ENCODE peak calls at places on chromosome 15, in five cellular contexts. One of them, this sample, is unnamed.

GRCh38 chr15:27059610-27060202 is 88.7 kb downstream of the GABRG3 start:
- DNase-seq in neuronal stem cell: peak; percentile 38
- DNase-seq in H1: peak; percentile 86
- DNase-seq in H9: peak; percentile 79
- DNase-seq in mesenchymal stem cell: peak; percentile 10
- DNase-seq in this sample: no peak

GRCh38 chr15:80698636-80699035 is 3.5 kb downstream of the ABHD17C start:
- DNase-seq in neuronal stem cell: no peak
- DNase-seq in H1: no peak
- DNase-seq in H9: no peak
- DNase-seq in mesenchymal stem cell: no peak
- DNase-seq in this sample: no peak

GRCh38 chr15:33027636-33028035 is 166.9 kb downstream of the FMN1 start:
- DNase-seq in neuronal stem cell: no peak
- DNase-seq in H1: no peak
- DNase-seq in H9: no peak
- DNase-seq in mesenchymal stem cell: no peak
- DNase-seq in this sample: no peak

GRCh38 chr15:34799825-34800168 is 4.4 kb upstream of the ACTC1 start:
- DNase-seq in neuronal stem cell: no peak
- DNase-seq in H1: no peak
- DNase-seq in H9: no peak
- DNase-seq in mesenchymal stem cell: no peak
- DNase-seq in this sample: no peak

GRCh38 chr15:74384566-74385441 is 17.4 kb upstream of the CYP11A1 start:
- DNase-seq in neuronal stem cell: no peak
- DNase-seq in H1: no peak
- DNase-seq in H9: no peak
- DNase-seq in mesenchymal stem cell: no peak
- DNase-seq in this sample: peak; percentile 54

GRCh38 chr15:73631915-73632669 is 1.1 kb downstream of the NPTN start:
- DNase-seq in neuronal stem cell: no peak
- DNase-seq in H1: no peak
- DNase-seq in H9: peak; percentile 45
- DNase-seq in mesenchymal stem cell: peak; percentile 71
- DNase-seq in this sample: peak; percentile 30

GRCh38 chr15:32683906-32684584 is 33.8 kb upstream of the GREM1 start:
- DNase-seq in neuronal stem cell: no peak
- DNase-seq in H1: no peak
- DNase-seq in H9: no peak
- DNase-seq in mesenchymal stem cell: peak; percentile 69
- DNase-seq in this sample: no peak

GRCh38 chr15:74006774-74007639 is 12.5 kb downstream of the PML start:
- DNase-seq in neuronal stem cell: no peak
- DNase-seq in H1: no peak
- DNase-seq in H9: no peak
- DNase-seq in mesenchymal stem cell: peak; percentile 75
- DNase-seq in this sample: no peak

GRCh38 chr15:70559223-70559823 is 204.0 kb downstream of the UACA start:
- DNase-seq in neuronal stem cell: no peak
- DNase-seq in H1: no peak
- DNase-seq in H9: peak; percentile 18
- DNase-seq in mesenchymal stem cell: peak; percentile 71
- DNase-seq in this sample: peak; percentile 2

GRCh38 chr15:90201944-90202375 is 830 bp downstream of the SEMA4B start:
- DNase-seq in neuronal stem cell: peak; percentile 31
- DNase-seq in H1: peak; percentile 73
- DNase-seq in H9: no peak
- DNase-seq in mesenchymal stem cell: peak; percentile 41
- DNase-seq in this sample: no peak

GRCh38 chr15:58182460-58183163 is 44.4 kb downstream of the AQP9 start:
- DNase-seq in neuronal stem cell: peak; percentile 51
- DNase-seq in H1: peak; percentile 73
- DNase-seq in H9: peak; percentile 78
- DNase-seq in mesenchymal stem cell: peak; percentile 40
- DNase-seq in this sample: peak; percentile 68

GRCh38 chr15:33226559-33227181 is 32.2 kb upstream of the FMN1 start:
- DNase-seq in neuronal stem cell: no peak
- DNase-seq in H1: no peak
- DNase-seq in H9: peak; percentile 33
- DNase-seq in mesenchymal stem cell: peak; percentile 45
- DNase-seq in this sample: peak; percentile 53

GRCh38 chr15:60890361-60890991 is 338.6 kb downstream of the RORA start:
- DNase-seq in neuronal stem cell: no peak
- DNase-seq in H1: no peak
- DNase-seq in H9: no peak
- DNase-seq in mesenchymal stem cell: no peak
- DNase-seq in this sample: no peak

GRCh38 chr15:50390549-50391264 is 33.5 kb upstream of the USP8 start:
- DNase-seq in neuronal stem cell: no peak
- DNase-seq in H1: no peak
- DNase-seq in H9: no peak
- DNase-seq in mesenchymal stem cell: no peak
- DNase-seq in this sample: peak; percentile 92

GRCh38 chr15:60237411-60237810 is 160.4 kb downstream of the ANXA2 start:
- DNase-seq in neuronal stem cell: no peak
- DNase-seq in H1: no peak
- DNase-seq in H9: no peak
- DNase-seq in mesenchymal stem cell: peak; percentile 3
- DNase-seq in this sample: no peak

GRCh38 chr15:74655424-74655823 is 39.8 kb downstream of the CLK3 start:
- DNase-seq in neuronal stem cell: no peak
- DNase-seq in H1: no peak
- DNase-seq in H9: no peak
- DNase-seq in mesenchymal stem cell: no peak
- DNase-seq in this sample: no peak

GRCh38 chr15:90232941-90233700 is 620 bp downstream of the CIB1 start:
- DNase-seq in neuronal stem cell: peak; percentile 49
- DNase-seq in H1: peak; percentile 84
- DNase-seq in H9: peak; percentile 78
- DNase-seq in mesenchymal stem cell: peak; percentile 59
- DNase-seq in this sample: peak; percentile 60

GRCh38 chr15:55255714-55256113 is 33.9 kb downstream of the RAB27A start:
- DNase-seq in neuronal stem cell: no peak
- DNase-seq in H1: no peak
- DNase-seq in H9: no peak
- DNase-seq in mesenchymal stem cell: peak; percentile 18
- DNase-seq in this sample: no peak

GRCh38 chr15:25092661-25093060 is 137.9 kb downstream of the SNRPN start:
- DNase-seq in neuronal stem cell: no peak
- DNase-seq in H1: no peak
- DNase-seq in H9: no peak
- DNase-seq in mesenchymal stem cell: no peak
- DNase-seq in this sample: no peak

GRCh38 chr15:94370197-94370987 is 139.0 kb downstream of the MCTP2 start:
- DNase-seq in neuronal stem cell: no peak
- DNase-seq in H1: no peak
- DNase-seq in H9: no peak
- DNase-seq in mesenchymal stem cell: no peak
- DNase-seq in this sample: no peak

GRCh38 chr15:27774191-27774590 is 324.9 kb downstream of the OCA2 start:
- DNase-seq in neuronal stem cell: no peak
- DNase-seq in H1: no peak
- DNase-seq in H9: no peak
- DNase-seq in mesenchymal stem cell: no peak
- DNase-seq in this sample: no peak

GRCh38 chr15:63718590-63719035 is 115.1 kb downstream of the HERC1 start:
- DNase-seq in neuronal stem cell: no peak
- DNase-seq in H1: no peak
- DNase-seq in H9: no peak
- DNase-seq in mesenchymal stem cell: peak; percentile 63
- DNase-seq in this sample: no peak

GRCh38 chr15:78047631-78048409 is 29.7 kb downstream of the TBC1D2B start:
- DNase-seq in neuronal stem cell: no peak
- DNase-seq in H1: no peak
- DNase-seq in H9: no peak
- DNase-seq in mesenchymal stem cell: peak; percentile 80
- DNase-seq in this sample: no peak

GRCh38 chr15:31106495-31107300 is 5.2 kb upstream of the TRPM1 start:
- DNase-seq in neuronal stem cell: no peak
- DNase-seq in H1: no peak
- DNase-seq in H9: no peak
- DNase-seq in mesenchymal stem cell: no peak
- DNase-seq in this sample: no peak

GRCh38 chr15:83109532-83109931 is 2.1 kb downstream of the TM6SF1 start:
- DNase-seq in neuronal stem cell: no peak
- DNase-seq in H1: no peak
- DNase-seq in H9: no peak
- DNase-seq in mesenchymal stem cell: no peak
- DNase-seq in this sample: no peak

GRCh38 chr15:74983725-74984231 is 11.6 kb upstream of the SCAMP5 start:
- DNase-seq in neuronal stem cell: no peak
- DNase-seq in H1: no peak
- DNase-seq in H9: no peak
- DNase-seq in mesenchymal stem cell: no peak
- DNase-seq in this sample: no peak

GRCh38 chr15:93036922-93037321 is 52.1 kb downstream of the RGMA start:
- DNase-seq in neuronal stem cell: no peak
- DNase-seq in H1: no peak
- DNase-seq in H9: peak; percentile 19
- DNase-seq in mesenchymal stem cell: no peak
- DNase-seq in this sample: no peak

GRCh38 chr15:63203451-63204090 is 14.2 kb downstream of the RAB8B start:
- DNase-seq in neuronal stem cell: no peak
- DNase-seq in H1: no peak
- DNase-seq in H9: no peak
- DNase-seq in mesenchymal stem cell: no peak
- DNase-seq in this sample: no peak

GRCh38 chr15:49168026-49168425 is 2.0 kb upstream of the GALK2 start:
- DNase-seq in neuronal stem cell: no peak
- DNase-seq in H1: no peak
- DNase-seq in H9: no peak
- DNase-seq in mesenchymal stem cell: no peak
- DNase-seq in this sample: no peak

GRCh38 chr15:31523027-31523654 is 196.5 kb downstream of the KLF13 start:
- DNase-seq in neuronal stem cell: no peak
- DNase-seq in H1: no peak
- DNase-seq in H9: no peak
- DNase-seq in mesenchymal stem cell: no peak
- DNase-seq in this sample: no peak

GRCh38 chr15:99424978-99425665 is 140.7 kb upstream of the MEF2A start:
- DNase-seq in neuronal stem cell: no peak
- DNase-seq in H1: no peak
- DNase-seq in H9: no peak
- DNase-seq in mesenchymal stem cell: peak; percentile 96
- DNase-seq in this sample: peak; percentile 35

GRCh38 chr15:99423186-99424130 is 142.3 kb upstream of the MEF2A start:
- DNase-seq in neuronal stem cell: no peak
- DNase-seq in H1: no peak
- DNase-seq in H9: no peak
- DNase-seq in mesenchymal stem cell: no peak
- DNase-seq in this sample: no peak

GRCh38 chr15:99424131-99424571 is 141.6 kb upstream of the MEF2A start:
- DNase-seq in neuronal stem cell: no peak
- DNase-seq in H1: no peak
- DNase-seq in H9: no peak
- DNase-seq in mesenchymal stem cell: no peak
- DNase-seq in this sample: no peak

GRCh38 chr15:99421758-99422157 is 144.0 kb upstream of the MEF2A start:
- DNase-seq in neuronal stem cell: no peak
- DNase-seq in H1: no peak
- DNase-seq in H9: no peak
- DNase-seq in mesenchymal stem cell: no peak
- DNase-seq in this sample: no peak

GRCh38 chr15:99421172-99421656 is 144.6 kb upstream of the MEF2A start:
- DNase-seq in neuronal stem cell: no peak
- DNase-seq in H1: peak; percentile 43
- DNase-seq in H9: no peak
- DNase-seq in mesenchymal stem cell: peak; percentile 69
- DNase-seq in this sample: no peak
- H2BK12ac ChIP-seq in neuronal stem cell: no peak overlapping the region
- H2BK12ac ChIP-seq in H1: no peak overlapping the region
- H2BK12ac ChIP-seq in H9: no peak overlapping the region
- H2BK12ac ChIP-seq in mesenchymal stem cell: peak overlapping the region; percentile 17
- H2BK12ac ChIP-seq in this sample: no peak overlapping the region

GRCh38 chr15:101694261-101694660 is 30.0 kb downstream of the TARS3 start:
- DNase-seq in neuronal stem cell: no peak
- DNase-seq in H1: no peak
- DNase-seq in H9: peak; percentile 32
- DNase-seq in mesenchymal stem cell: no peak
- DNase-seq in this sample: no peak
- H2BK12ac ChIP-seq in neuronal stem cell: no peak overlapping the region
- H2BK12ac ChIP-seq in H1: no peak overlapping the region
- H2BK12ac ChIP-seq in H9: no peak overlapping the region
- H2BK12ac ChIP-seq in mesenchymal stem cell: no peak overlapping the region
- H2BK12ac ChIP-seq in this sample: no peak overlapping the region

GRCh38 chr15:76208084-76208785 is 103.0 kb downstream of the ETFA start:
- DNase-seq in neuronal stem cell: no peak
- DNase-seq in H1: no peak
- DNase-seq in H9: no peak
- DNase-seq in mesenchymal stem cell: no peak
- DNase-seq in this sample: no peak
- H2BK12ac ChIP-seq in neuronal stem cell: no peak overlapping the region
- H2BK12ac ChIP-seq in H1: no peak overlapping the region
- H2BK12ac ChIP-seq in H9: no peak overlapping the region
- H2BK12ac ChIP-seq in mesenchymal stem cell: no peak overlapping the region
- H2BK12ac ChIP-seq in this sample: no peak overlapping the region

DNA sequence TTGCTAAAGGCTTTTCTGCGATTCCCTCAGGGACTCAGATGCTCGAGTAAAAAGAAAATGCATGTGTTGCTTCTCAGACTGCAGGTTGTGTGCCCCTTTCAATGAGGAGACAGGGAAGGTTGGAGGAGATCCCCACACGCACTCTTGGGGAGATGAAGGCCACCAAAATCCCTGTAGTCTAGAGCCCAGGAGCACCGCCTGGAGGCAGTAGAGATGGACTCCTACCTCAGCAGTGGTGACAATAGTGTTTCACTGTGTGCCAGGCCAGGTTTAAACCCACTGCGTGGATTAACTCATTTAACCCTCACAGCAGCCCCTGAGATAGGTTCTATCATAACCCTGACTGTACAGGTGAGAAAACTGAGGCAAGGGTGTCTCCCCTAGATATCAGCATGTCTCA is 15.2 kb downstream of the MEGF11 start:
- DNase-seq in neuronal stem cell: no peak
- DNase-seq in H1: no peak
- DNase-seq in H9: no peak
- DNase-seq in mesenchymal stem cell: no peak
- DNase-seq in this sample: no peak
- H2BK12ac ChIP-seq in neuronal stem cell: no peak overlapping the region
- H2BK12ac ChIP-seq in H1: no peak overlapping the region
- H2BK12ac ChIP-seq in H9: no peak overlapping the region
- H2BK12ac ChIP-seq in mesenchymal stem cell: no peak overlapping the region
- H2BK12ac ChIP-seq in this sample: no peak overlapping the region

GRCh38 chr15:43126358-43126757 is 7.0 kb upstream of the TMEM62 start:
- DNase-seq in neuronal stem cell: no peak
- DNase-seq in H1: no peak
- DNase-seq in H9: no peak
- DNase-seq in mesenchymal stem cell: no peak
- DNase-seq in this sample: no peak
- H2BK12ac ChIP-seq in neuronal stem cell: no peak overlapping the region
- H2BK12ac ChIP-seq in H1: no peak overlapping the region
- H2BK12ac ChIP-seq in H9: no peak overlapping the region
- H2BK12ac ChIP-seq in mesenchymal stem cell: no peak overlapping the region
- H2BK12ac ChIP-seq in this sample: no peak overlapping the region

GRCh38 chr15:69210574-69210973 is 50.1 kb downstream of the GLCE start:
- DNase-seq in neuronal stem cell: no peak
- DNase-seq in H1: no peak
- DNase-seq in H9: no peak
- DNase-seq in mesenchymal stem cell: no peak
- DNase-seq in this sample: no peak
- H2BK12ac ChIP-seq in neuronal stem cell: no peak overlapping the region
- H2BK12ac ChIP-seq in H1: no peak overlapping the region
- H2BK12ac ChIP-seq in H9: no peak overlapping the region
- H2BK12ac ChIP-seq in mesenchymal stem cell: no peak overlapping the region
- H2BK12ac ChIP-seq in this sample: no peak overlapping the region

GRCh38 chr15:40094156-40094555 is 14.5 kb downstream of the BMF start:
- DNase-seq in neuronal stem cell: no peak
- DNase-seq in H1: no peak
- DNase-seq in H9: no peak
- DNase-seq in mesenchymal stem cell: no peak
- DNase-seq in this sample: no peak
- H2BK12ac ChIP-seq in neuronal stem cell: no peak overlapping the region
- H2BK12ac ChIP-seq in H1: no peak overlapping the region
- H2BK12ac ChIP-seq in H9: no peak overlapping the region
- H2BK12ac ChIP-seq in mesenchymal stem cell: peak overlapping the region; percentile 94
- H2BK12ac ChIP-seq in this sample: no peak overlapping the region

This sample was measured in trophoblast cell.